ENCODE peak calls at places on chromosomes 3 and 15, in seven cellular contexts. J is bronchial epithelial cell; E is NCI-H1694 treated with DMSO at 0.1 percent for 48 hours; O is stimulated activated CD4-positive, alpha-beta T cell treated with anti-CD3 and anti-CD28 coated beads, Interleukin-12 subunit alpha, Interleukin-12 subunit beta, amount 100 ng/mL, for 4 hours; A is HT1080; V is CD4-positive, alpha-beta T cell; K is HEK293T. Y is an unnamed sample.

GRCh38 chr15:45112592-45113379 is 1.2 kb downstream of the DUOX2 start:
- DNase-seq in J (no peak), E (no peak), O (no peak), A (no peak), V (no peak), K (no peak), Y (no peak)

GRCh38 chr3:134754768-134755559 is 40.1 kb upstream of the EPHB1 start:
- DNase-seq in J (peak; percentile 32), E (peak; percentile 2), O (peak; percentile 10), A (peak; percentile 53), V (no peak), K (peak; percentile 74), Y (peak; percentile 28)

GRCh38 chr15:95162967-95163531 is 931.7 kb downstream of the MCTP2 start:
- DNase-seq in J (peak; percentile 95), E (no peak), O (no peak), A (peak; percentile 83), V (no peak), K (no peak), Y (peak; percentile 70)

GRCh38 chr3:8622873-8623725 is 21.5 kb downstream of the SSUH2 start:
- DNase-seq in J (peak; percentile 41), E (peak; percentile 1), O (peak; percentile 18), A (peak; percentile 65), V (no peak), K (peak; percentile 65), Y (peak; percentile 34)

GRCh38 chr3:105598047-105598796 is 231.5 kb downstream of the ALCAM start:
- DNase-seq in J (peak; percentile 96), E (no peak), O (no peak), A (peak; percentile 98), V (no peak), K (no peak), Y (peak; percentile 90)

GRCh38 chr3:82276992-82277391 is 515.5 kb upstream of the GBE1 start:
- DNase-seq in J (no peak), E (no peak), O (no peak), A (no peak), V (no peak), K (no peak), Y (no peak)

GRCh38 chr3:52205727-52206372 is 7.9 kb downstream of the ALAS1 start:
- DNase-seq in J (peak; percentile 85), E (no peak), O (no peak), A (peak; percentile 62), V (no peak), K (no peak), Y (no peak)

GRCh38 chr3:139555249-139555648 is 15.7 kb upstream of the RBP1 start:
- DNase-seq in J (no peak), E (no peak), O (no peak), A (no peak), V (no peak), K (no peak), Y (no peak)

GRCh38 chr15:82021992-82022391 is 23.8 kb downstream of the MEX3B start:
- DNase-seq in J (peak; percentile 80), E (peak; percentile 76), O (no peak), A (peak; percentile 42), V (no peak), K (peak; percentile 32), Y (no peak)